ENCODE peak calls at places on chromosomes 11 and 22, in six cellular contexts. Z, N, A, Y, V and W are unnamed samples.

GRCh38 chr11:61870429-61871039 is 20.8 kb downstream of the FADS3 start:
- DNase-seq in V (no peak), N (no peak), Y (no peak), Z (no peak), A (no peak), W (no peak)

GRCh38 chr11:101866619-101867491 is 48.0 kb upstream of the CEP126 start:
- DNase-seq in Y (no peak), V (peak), A (no peak), Z (peak), N (peak), W (no peak)

GRCh38 chr22:32916025-32916424 is 114.5 kb downstream of the TIMP3 start:
- DNase-seq in Z (no peak), A (no peak), Y (no peak), V (no peak), N (no peak), W (no peak)

GRCh38 chr11:8566613-8567210 is 27.3 kb downstream of the STK33 start:
- DNase-seq in V (peak), Y (no peak), A (peak), N (peak), Z (no peak), W (no peak)

GRCh38 chr22:50256936-50257440 is 4.5 kb downstream of the MAPK12 start:
- DNase-seq in N (no peak), A (no peak), Z (no peak), V (no peak), Y (no peak), W (no peak)

GRCh38 chr11:58011771-58012170 is 11.9 kb upstream of the OR9Q1 start:
- DNase-seq in N (no peak), V (no peak), Z (no peak), Y (no peak), A (no peak), W (no peak)

GRCh38 chr11:69520186-69520585 is 38.7 kb downstream of the LINC01488 start:
- DNase-seq in Z (no peak), V (no peak), N (no peak), Y (no peak), A (no peak), W (no peak)

GRCh38 chr11:119101367-119101758 is 290 bp downstream of the DPAGT1 start:
- DNase-seq in Y (no peak), Z (peak), N (peak), V (no peak), A (peak), W (peak)

GRCh38 chr11:14373941-14374646 is 15.1 kb upstream of the RRAS2 start:
- DNase-seq in A (no peak), Z (no peak), N (peak), V (peak), Y (no peak), W (peak)

GRCh38 chr22:44735518-44736428 is 16.6 kb upstream of the ARHGAP8 start:
- DNase-seq in Y (peak), Z (peak), A (peak), N (peak), V (no peak), W (peak)

GRCh38 chr11:133545199-133545709 is 13.0 kb upstream of the OPCML start:
- DNase-seq in A (no peak), Z (no peak), V (no peak), N (no peak), Y (no peak), W (no peak)

GRCh38 chr22:32736746-32737145 is 64.8 kb upstream of the TIMP3 start:
- DNase-seq in N (no peak), Y (no peak), A (no peak), V (no peak), Z (no peak), W (no peak)

GRCh38 chr22:29689872-29690213 is 30.0 kb upstream of the CABP7 start:
- DNase-seq in A (peak), Z (peak), Y (no peak), N (peak), V (peak), W (peak)

GRCh38 chr11:74397531-74398243 is 546 bp downstream of the PGM2L1 start:
- DNase-seq in A (peak), Z (peak), V (peak), Y (peak), N (peak), W (peak)

GRCh38 chr22:23402275-23403151 is 177.6 kb downstream of the IGLL1 start:
- DNase-seq in A (peak), N (peak), Y (peak), V (peak), Z (peak), W (peak)

GRCh38 chr11:82978422-82979099 is 77.0 kb downstream of the DDIAS start:
- DNase-seq in V (peak), Y (no peak), Z (no peak), A (peak), N (peak), W (no peak)

GRCh38 chr11:30422389-30422788 is 99.5 kb downstream of the ARL14EP start:
- DNase-seq in V (no peak), Z (no peak), N (no peak), A (no peak), Y (no peak), W (no peak)

GRCh38 chr11:62105611-62106245 is 18.1 kb upstream of the INCENP start:
- DNase-seq in Y (no peak), A (no peak), Z (no peak), N (no peak), V (no peak), W (no peak)

GRCh38 chr22:30047364-30047738 is 32.9 kb upstream of the HORMAD2 start:
- DNase-seq in Z (peak), V (no peak), A (peak), Y (peak), N (no peak), W (no peak)

GRCh38 chr11:14746857-14747256 is 103.3 kb downstream of the PDE3B start:
- DNase-seq in A (no peak), Z (no peak), Y (no peak), V (no peak), N (no peak), W (no peak)

GRCh38 chr22:27241430-27242110 is 560.0 kb downstream of the MN1 start:
- DNase-seq in V (no peak), A (no peak), Z (no peak), N (no peak), Y (no peak), W (peak)

GRCh38 chr22:40417881-40418280 is 47.5 kb downstream of the SGSM3 start:
- DNase-seq in N (no peak), V (no peak), Y (no peak), A (no peak), Z (no peak), W (no peak)

GRCh38 chr22:39917091-39917703 is 16.3 kb downstream of the GRAP2 start:
- DNase-seq in N (no peak), A (no peak), Z (no peak), Y (no peak), V (no peak), W (no peak)